ENCODE peak calls at places on chromosomes 13 and 19, in seven cellular contexts. V is esophagus squamous epithelium, P is ovary, W is glutamatergic neuron, G is BE2C, K is mesothelial cell of epicardium, H is type B pancreatic cell. F is an unnamed sample.

GRCh38 chr19:6378036-6378435 is 2.3 kb upstream of the PSPN start:
- DNase-seq in V (no peak), P (no peak), W (no peak), G (no peak), K (peak), H (no peak), F (no peak)

GRCh38 chr19:961866-962620 is 22.1 kb upstream of the WDR18 start:
- DNase-seq in V (no peak), P (no peak), W (no peak), G (no peak), K (no peak), H (no peak), F (no peak)

GRCh38 chr19:4374451-4375163 is 25.7 kb downstream of the SH3GL1 start:
- DNase-seq in V (no peak), P (peak), W (no peak), G (peak), K (no peak), H (no peak), F (no peak)

GRCh38 chr13:86856996-86857395 is 814.2 kb upstream of the SLITRK5 start:
- DNase-seq in V (no peak), P (no peak), W (no peak), G (no peak), K (no peak), H (no peak), F (no peak)

GRCh38 chr19:8355631-8356402 is 8.1 kb upstream of the ANGPTL4 start:
- DNase-seq in V (no peak), P (no peak), W (no peak), G (no peak), K (no peak), H (no peak), F (no peak)

GRCh38 chr13:49625392-49626137 is 2.7 kb upstream of the ARL11 start:
- DNase-seq in V (no peak), P (peak), W (no peak), G (no peak), K (no peak), H (no peak), F (no peak)

GRCh38 chr13:93430346-93430745 is 203.7 kb downstream of the GPC6 start:
- DNase-seq in V (no peak), P (no peak), W (no peak), G (no peak), K (no peak), H (no peak), F (no peak)

GRCh38 chr19:3821156-3821555 is 35.0 kb upstream of the MATK start:
- DNase-seq in V (no peak), P (no peak), W (no peak), G (no peak), K (no peak), H (no peak), F (no peak)

DNA sequence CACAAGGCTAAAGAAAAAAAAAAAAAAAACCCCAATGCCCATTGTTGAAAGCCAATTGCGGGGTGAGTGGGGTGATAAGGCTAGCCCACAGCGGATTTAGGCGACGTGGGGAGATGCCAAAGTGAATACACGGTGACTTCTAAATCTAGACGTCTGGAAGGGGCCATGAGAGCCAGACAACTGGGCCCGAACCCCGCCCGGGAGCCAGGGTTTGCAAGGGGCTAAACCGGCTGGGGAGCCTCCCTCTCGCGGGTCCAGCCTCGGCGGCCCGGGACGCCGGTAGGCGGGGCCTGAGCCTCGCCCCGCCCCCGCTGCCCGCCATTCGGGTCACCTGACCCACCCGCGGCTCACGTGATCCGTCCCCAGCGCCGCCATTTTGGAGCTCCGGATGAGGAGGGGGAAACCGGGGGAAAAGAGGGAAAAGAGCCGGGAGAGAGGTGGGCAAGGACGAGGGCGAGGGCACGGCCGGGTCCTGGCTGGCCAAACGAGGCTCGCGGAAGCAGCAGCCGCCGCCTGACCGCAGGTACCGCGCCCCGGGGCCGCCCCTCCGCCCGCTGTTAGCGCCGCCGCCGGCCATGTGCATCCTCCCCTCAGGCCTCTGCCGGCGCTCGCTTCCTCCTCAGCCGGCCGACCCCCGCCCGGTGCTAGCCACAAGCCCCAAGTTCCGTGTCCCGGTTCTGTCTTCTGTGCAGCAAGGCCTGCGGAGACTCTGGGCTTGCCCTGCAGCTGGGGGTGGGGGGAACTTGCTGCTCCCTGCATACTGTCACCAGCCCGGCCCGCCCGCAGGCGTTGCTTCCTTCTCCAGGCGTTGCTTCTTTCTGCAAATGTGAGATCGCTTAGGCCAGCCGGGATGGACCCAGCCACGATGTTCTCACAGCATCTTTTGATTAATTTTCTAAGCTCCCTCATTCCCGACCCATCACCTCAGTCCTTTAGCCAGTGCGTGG is at the start of gene ZNF507:
- DNase-seq in V (no peak), P (peak), W (peak), G (peak), K (peak), H (peak), F (peak)
- TF ChIP-seq CTCF in V (no peak), P (no peak), W (no peak), G (no peak), K (no peak), H (no peak), F (peak)

GRCh38 chr19:14683439-14683838 is 6.4 kb upstream of the ZNF333 start:
- DNase-seq in V (no peak), P (no peak), W (no peak), G (no peak), K (no peak), H (no peak), F (no peak)

GRCh38 chr19:14689598-14690503 is at the start of gene ZNF333:
- DNase-seq in V (peak), P (peak), W (peak), G (peak), K (peak), H (peak), F (peak)

GRCh38 chr19:14682084-14682483 is 7.4 kb upstream of the ADGRE3 start:
- DNase-seq in V (no peak), P (no peak), W (no peak), G (no peak), K (no peak), H (no peak), F (no peak)

GRCh38 chr19:14686411-14686810 is 3.4 kb upstream of the ZNF333 start:
- DNase-seq in V (no peak), P (no peak), W (no peak), G (peak), K (no peak), H (no peak), F (no peak)
- TF ChIP-seq CTCF in V (peak), P (no peak), W (peak), G (peak), K (no peak), H (peak), F (peak)

DNA sequence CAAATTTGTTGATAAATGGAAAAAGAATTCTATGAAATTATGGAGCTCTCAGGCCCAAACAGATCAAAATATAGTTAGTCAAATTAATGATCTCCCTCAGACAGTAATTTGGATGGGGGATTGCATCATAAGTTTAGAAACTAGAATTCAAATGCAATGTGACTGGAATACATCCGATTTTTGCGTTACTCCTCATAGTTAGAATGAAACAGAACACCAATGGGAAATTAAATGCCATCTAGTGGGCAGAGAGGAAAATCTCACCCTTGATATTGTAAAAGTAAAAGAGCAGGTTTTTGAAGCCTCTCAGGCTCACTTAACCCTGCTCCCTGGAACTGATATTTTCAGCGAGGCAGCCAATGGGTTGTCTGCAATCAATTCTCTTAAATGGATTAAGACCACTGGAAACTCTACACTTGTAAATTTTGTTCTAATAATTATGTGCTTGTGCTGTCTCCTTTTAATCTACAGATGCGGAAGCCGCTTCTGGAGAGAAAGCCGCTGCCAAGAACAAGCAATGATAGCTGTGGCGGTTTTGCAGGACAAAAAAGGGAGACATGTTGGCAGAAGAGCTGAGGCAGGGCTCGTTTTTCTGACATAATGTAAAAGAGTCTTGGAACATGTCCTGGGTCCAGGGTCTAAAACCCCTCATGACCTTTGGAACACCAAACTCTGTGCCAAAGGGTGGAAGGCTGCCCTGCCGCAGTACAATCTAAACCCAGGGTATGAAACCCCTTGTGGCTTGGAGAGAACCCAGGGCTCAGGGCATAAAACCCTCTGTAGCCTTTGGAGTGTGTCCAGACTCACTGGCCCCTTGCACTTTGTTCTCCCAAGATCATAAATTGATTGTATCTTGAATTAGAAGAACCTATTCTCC is 12.9 kb downstream of the ZNF417 start:
- DNase-seq in V (no peak), P (no peak), W (no peak), G (no peak), K (no peak), H (no peak), F (no peak)
- TF ChIP-seq CTCF in V (peak), P (no peak), W (peak), G (peak), K (peak), H (peak), F (peak)

GRCh38 chr19:47310323-47310722 is 662 bp downstream of the C5AR1 start:
- DNase-seq in V (no peak), P (no peak), W (no peak), G (no peak), K (no peak), H (no peak), F (no peak)

GRCh38 chr19:47310819-47311218 is 1.2 kb downstream of the C5AR1 start:
- DNase-seq in V (no peak), P (no peak), W (no peak), G (peak), K (peak), H (no peak), F (no peak)

GRCh38 chr19:47312366-47313006 is 2.8 kb downstream of the C5AR1 start:
- DNase-seq in V (no peak), P (no peak), W (no peak), G (no peak), K (no peak), H (no peak), F (no peak)

GRCh38 chr19:47309038-47309437 is 623 bp upstream of the C5AR1 start:
- DNase-seq in V (no peak), P (no peak), W (no peak), G (no peak), K (no peak), H (no peak), F (no peak)

GRCh38 chr19:47309608-47310007 is at the start of gene C5AR1:
- DNase-seq in V (no peak), P (no peak), W (no peak), G (no peak), K (no peak), H (no peak), F (no peak)
- TF ChIP-seq CTCF in V (no peak), P (no peak), W (no peak), G (no peak), K (no peak), H (no peak), F (no peak)

DNA sequence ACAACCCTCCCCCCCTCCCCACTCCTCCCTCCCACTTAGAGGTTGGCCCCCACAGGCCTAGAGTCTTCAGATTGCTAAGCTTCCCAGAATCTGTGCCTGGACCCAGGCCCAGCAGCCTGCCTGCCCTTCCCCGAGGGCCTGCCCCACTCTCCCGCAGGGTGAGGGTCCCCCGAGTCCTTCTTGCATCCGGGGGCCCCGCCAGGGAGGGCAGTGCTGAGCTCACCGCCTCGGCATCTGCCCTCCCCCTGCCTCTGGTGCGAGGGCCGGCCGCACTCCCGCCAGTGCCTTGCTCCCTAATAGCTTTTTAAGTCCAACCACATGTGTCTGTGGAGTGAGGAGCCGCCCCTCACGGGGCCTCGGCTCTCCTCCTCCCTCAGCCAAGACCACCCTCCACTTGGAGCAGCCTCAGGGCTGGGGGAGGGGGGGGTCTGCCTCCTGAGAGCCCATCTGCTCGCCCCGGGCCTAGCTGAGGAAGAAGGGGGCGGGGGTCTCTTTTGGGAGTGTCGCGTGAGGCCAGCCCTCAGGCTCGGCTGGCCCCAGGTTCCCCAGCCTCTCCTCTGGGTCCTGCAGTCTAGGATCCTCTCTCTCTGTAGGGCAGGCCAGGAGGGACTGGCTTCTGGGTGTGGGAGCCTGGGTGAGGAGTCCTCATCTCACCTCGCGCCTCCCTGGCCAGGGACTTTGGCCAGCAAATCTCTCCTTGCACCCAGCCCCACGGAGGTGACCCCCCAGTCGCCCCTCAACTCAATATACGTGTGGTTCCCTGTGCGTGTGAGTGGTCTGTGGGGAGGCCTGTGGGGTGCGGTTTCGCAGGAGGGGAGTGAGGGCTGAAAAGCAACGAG is 47.2 kb downstream of the LYL1 start:
- DNase-seq in V (no peak), P (peak), W (peak), G (peak), K (peak), H (peak), F (no peak)
- TF ChIP-seq CTCF in V (no peak), P (no peak), W (no peak), G (no peak), K (no peak), H (no peak), F (peak)

DNA sequence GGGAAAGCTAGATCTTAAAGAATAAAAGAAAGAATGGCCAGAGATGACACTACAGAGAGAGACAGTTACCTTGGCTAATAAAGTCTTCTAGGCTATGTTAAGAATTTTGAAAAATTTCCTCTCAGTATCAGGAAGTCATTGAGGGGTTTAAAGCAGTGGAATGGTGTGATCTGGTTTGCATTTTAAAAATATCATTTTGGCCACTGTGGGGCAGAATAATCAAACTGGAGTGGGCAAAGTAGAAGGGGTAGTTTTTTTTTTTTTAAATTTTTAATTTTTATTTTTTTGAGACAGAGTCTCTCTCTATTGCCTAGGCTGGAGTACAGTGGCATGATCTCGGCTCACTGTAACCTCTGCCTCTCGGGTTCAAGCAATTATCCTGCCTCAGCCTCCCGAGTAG is 4.4 kb upstream of the CNMD start:
- DNase-seq in V (no peak), P (no peak), W (no peak), G (no peak), K (no peak), H (no peak), F (no peak)
- TF ChIP-seq CTCF in V (no peak), P (no peak), W (no peak), G (peak), K (no peak), H (peak), F (peak)

F was measured in progenitor cell of endocrine pancreas.